ENCODE peak calls at places on chromosomes 12 and 14, in nine cellular contexts. Z is hepatocyte; N is brain microvascular endothelial cell; E is OCI-LY7; W is HepG2; P is astrocyte; L is CD8-positive, alpha-beta T cell; B is aorta; C is upper lobe of left lung. F is an unnamed sample. For H3K36me3, the result is how much of the 10 kb centered on the place peaks cover.

GRCh38 chr12:109727039-109727723 is 13.6 kb downstream of the FAM222A start:
- DNase-seq in Z (no peak), N (no peak), E (no peak), W (peak), P (no peak), L (no peak), B (peak), C (no peak), F (no peak)

GRCh38 chr12:9378430-9378835 is 170.2 kb upstream of the PZP start:
- DNase-seq in Z (no peak), N (no peak), E (peak), W (peak), P (no peak), L (no peak), B (no peak), C (no peak), F (peak)

GRCh38 chr14:100424504-100425453 is 101.6 kb downstream of the SLC25A47 start:
- DNase-seq in Z (no peak), N (no peak), E (no peak), W (no peak), P (no peak), L (no peak), B (no peak), C (no peak), F (no peak)

GRCh38 chr14:39880106-39880695 is 448.0 kb upstream of the FBXO33 start:
- DNase-seq in Z (no peak), N (no peak), E (no peak), W (no peak), P (no peak), L (no peak), B (no peak), C (no peak), F (no peak)

GRCh38 chr14:101026341-101026740 is 122.8 kb upstream of the RTL1 start:
- DNase-seq in Z (no peak), N (no peak), E (no peak), W (no peak), P (no peak), L (no peak), B (no peak), C (no peak), F (no peak)

GRCh38 chr12:104351023-104351983 is 47.8 kb downstream of the EID3 start:
- DNase-seq in Z (no peak), N (no peak), E (no peak), W (no peak), P (no peak), L (no peak), B (no peak), C (no peak), F (no peak)

GRCh38 chr12:97276198-97276580 is 186.4 kb upstream of the RMST start:
- DNase-seq in Z (no peak), N (no peak), E (no peak), W (no peak), P (no peak), L (no peak), B (no peak), C (no peak), F (no peak)

GRCh38 chr12:123163227-123163626 is 12.3 kb upstream of the PITPNM2 start:
- DNase-seq in Z (no peak), N (no peak), E (no peak), W (no peak), P (no peak), L (no peak), B (no peak), C (no peak), F (no peak)

GRCh38 chr12:48160807-48161206 is 3.5 kb upstream of the ASB8 start:
- DNase-seq in Z (no peak), N (no peak), E (no peak), W (no peak), P (peak), L (no peak), B (no peak), C (no peak), F (no peak)

GRCh38 chr14:75147423-75148071 is 20.7 kb upstream of the NEK9 start:
- DNase-seq in Z (peak), N (peak), E (no peak), W (peak), P (peak), L (no peak), B (peak), C (no peak), F (no peak)

GRCh38 chr12:51181558-51181957 is 8.6 kb upstream of the TFCP2 start:
- DNase-seq in Z (no peak), N (no peak), E (no peak), W (no peak), P (no peak), L (no peak), B (no peak), C (no peak), F (no peak)

GRCh38 chr14:31229638-31230229 is 22.1 kb upstream of the HECTD1 start:
- DNase-seq in Z (peak), N (peak), E (no peak), W (peak), P (peak), L (no peak), B (peak), C (no peak), F (no peak)

GRCh38 chr12:45273717-45274271 is 57.9 kb downstream of the ANO6 start:
- DNase-seq in Z (peak), N (peak), E (no peak), W (peak), P (peak), L (no peak), B (peak), C (no peak), F (no peak)

GRCh38 chr12:70849265-70849960 is 71.1 kb downstream of the PTPRR start:
- DNase-seq in Z (peak), N (peak), E (no peak), W (peak), P (peak), L (no peak), B (no peak), C (no peak), F (no peak)

GRCh38 chr12:106126441-106127288 is 12.1 kb downstream of the NUAK1 start:
- DNase-seq in Z (peak), N (no peak), E (no peak), W (peak), P (no peak), L (no peak), B (no peak), C (no peak), F (no peak)

GRCh38 chr12:49339464-49339861 is 2.5 kb upstream of the C1QL4 start:
- DNase-seq in Z (no peak), N (no peak), E (no peak), W (no peak), P (no peak), L (no peak), B (no peak), C (no peak), F (no peak)

GRCh38 chr14:56378474-56378873 is 201.1 kb upstream of the TMEM260 start:
- DNase-seq in Z (no peak), N (peak), E (no peak), W (no peak), P (peak), L (no peak), B (no peak), C (no peak), F (no peak)

GRCh38 chr14:59055439-59056045 is 132.9 kb upstream of the DAAM1 start:
- DNase-seq in Z (peak), N (peak), E (peak), W (peak), P (peak), L (no peak), B (no peak), C (no peak), F (no peak)

GRCh38 chr12:69570000-69570516 is 15.2 kb upstream of the CCT2 start:
- DNase-seq in Z (no peak), N (no peak), E (no peak), W (no peak), P (peak), L (no peak), B (no peak), C (no peak), F (no peak)

GRCh38 chr12:121096199-121096798 is 36.4 kb upstream of the P2RX7 start:
- DNase-seq in Z (no peak), N (no peak), E (no peak), W (no peak), P (no peak), L (no peak), B (no peak), C (no peak), F (no peak)

GRCh38 chr14:35384386-35385041 is 20.0 kb downstream of the NFKBIA start:
- DNase-seq in Z (peak), N (peak), E (no peak), W (peak), P (peak), L (no peak), B (peak), C (peak), F (no peak)

GRCh38 chr14:32559048-32559447 is 229.9 kb downstream of the AKAP6 start:
- DNase-seq in Z (no peak), N (no peak), E (no peak), W (no peak), P (peak), L (no peak), B (no peak), C (no peak), F (no peak)

GRCh38 chr14:71693373-71693772 is 238.9 kb upstream of the RGS6 start:
- DNase-seq in Z (no peak), N (peak), E (peak), W (no peak), P (peak), L (no peak), B (no peak), C (no peak), F (no peak)

GRCh38 chr14:69771136-69771535 is 4.2 kb downstream of the SRSF5 start:
- DNase-seq in Z (no peak), N (no peak), E (no peak), W (no peak), P (no peak), L (no peak), B (no peak), C (no peak), F (no peak)
- H3K36me3 ChIP-seq in Z (under half), N (half or more), E (half or more), W (under half), P (half or more), L (half or more), B (under half), C (half or more), F (half or more)

GRCh38 chr14:52875707-52876106 is 75.1 kb downstream of the FERMT2 start:
- DNase-seq in Z (no peak), N (no peak), E (no peak), W (no peak), P (no peak), L (no peak), B (no peak), C (no peak), F (no peak)

GRCh38 chr14:52874389-52874788 is 76.5 kb downstream of the FERMT2 start:
- DNase-seq in Z (no peak), N (no peak), E (no peak), W (no peak), P (no peak), L (no peak), B (no peak), C (no peak), F (no peak)

GRCh38 chr14:52871606-52872005 is 79.2 kb downstream of the FERMT2 start:
- DNase-seq in Z (no peak), N (no peak), E (no peak), W (no peak), P (no peak), L (no peak), B (no peak), C (no peak), F (no peak)

GRCh38 chr14:52873096-52873495 is 77.8 kb downstream of the FERMT2 start:
- DNase-seq in Z (no peak), N (no peak), E (no peak), W (no peak), P (no peak), L (no peak), B (no peak), C (no peak), F (no peak)

DNA sequence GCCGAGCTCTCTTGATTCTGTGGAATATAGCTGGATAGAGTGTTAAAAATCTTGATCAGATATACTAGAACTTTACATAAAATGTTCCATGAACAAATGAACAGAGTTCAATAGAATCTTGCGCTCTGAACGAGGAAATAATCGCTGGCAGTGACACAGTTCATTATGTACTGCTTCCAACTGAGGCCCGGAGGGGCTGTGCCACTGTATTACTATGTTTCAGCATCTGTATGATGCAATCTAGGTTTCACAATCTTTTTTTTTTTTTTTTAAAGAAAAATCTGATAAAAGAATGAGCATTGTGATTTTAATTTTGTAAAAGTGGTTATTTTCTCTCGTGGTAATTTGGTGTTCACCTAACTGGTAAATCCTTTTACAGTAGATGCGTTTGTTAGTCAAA is 77.2 kb downstream of the FERMT2 start:
- DNase-seq in Z (peak), N (no peak), E (no peak), W (no peak), P (no peak), L (no peak), B (no peak), C (no peak), F (no peak)
- H3K36me3 ChIP-seq in Z (under half), N (half or more), E (under half), W (under half), P (half or more), L (under half), B (under half), C (half or more), F (under half)

DNA sequence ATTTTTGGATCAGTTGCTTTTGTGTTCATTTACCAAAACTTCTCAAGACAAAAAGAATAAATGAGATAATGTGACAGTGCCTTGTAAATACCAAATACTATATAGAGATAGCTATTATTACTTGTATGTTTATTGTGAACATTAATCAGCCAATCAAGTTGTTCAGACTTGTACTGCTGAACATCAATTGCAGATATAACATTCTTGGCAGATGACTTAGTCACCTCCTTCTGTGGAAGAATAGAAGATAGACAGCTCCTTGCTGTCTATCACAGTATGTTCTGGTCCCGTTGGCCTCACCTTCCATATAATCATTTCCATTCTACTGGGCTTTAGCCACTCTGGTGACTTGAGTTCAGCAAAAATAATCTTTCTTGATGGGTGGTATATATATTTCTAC is 30.1 kb downstream of the PSEN1 start:
- DNase-seq in Z (no peak), N (no peak), E (no peak), W (no peak), P (no peak), L (no peak), B (no peak), C (no peak), F (no peak)
- H3K36me3 ChIP-seq in Z (under half), N (under half), E (under half), W (under half), P (under half), L (under half), B (under half), C (half or more), F (under half)

GRCh38 chr14:64215274-64215673 is 78.9 kb downstream of the ESR2 start:
- DNase-seq in Z (no peak), N (no peak), E (no peak), W (no peak), P (no peak), L (no peak), B (no peak), C (no peak), F (no peak)
- H3K36me3 ChIP-seq in Z (under half), N (under half), E (half or more), W (under half), P (under half), L (half or more), B (under half), C (half or more), F (half or more)

F was measured in WERI-Rb-1.